ENCODE peak calls at places on chromosomes 12 and 14, in six cellular contexts. X, D, Q, L, F and P are unnamed samples.

GRCh38 chr12:51889216-51890134 is 1.6 kb downstream of the ANKRD33 start:
- DNase-seq in X (no peak), D (no peak), Q (no peak), L (no peak), F (no peak), P (no peak)

GRCh38 chr12:8145754-8146415 is 10.9 kb upstream of the ZNF705A start:
- DNase-seq in X (peak), D (no peak), Q (peak), L (no peak), F (peak), P (peak)

GRCh38 chr12:30796508-30796780 is 41.7 kb upstream of the CAPRIN2 start:
- DNase-seq in X (peak), D (no peak), Q (peak), L (no peak), F (no peak), P (peak)

GRCh38 chr14:65446159-65446558 is 33.6 kb downstream of the FUT8 start:
- DNase-seq in X (peak), D (no peak), Q (no peak), L (no peak), F (no peak), P (no peak)

GRCh38 chr12:1741154-1741949 is 50.5 kb downstream of the ADIPOR2 start:
- DNase-seq in X (peak), D (no peak), Q (no peak), L (peak), F (no peak), P (no peak)

GRCh38 chr12:3281588-3282150 is 204.5 kb downstream of the TSPAN9 start:
- DNase-seq in X (no peak), D (no peak), Q (no peak), L (no peak), F (no peak), P (peak)

GRCh38 chr12:110107369-110108281 is 16.5 kb upstream of the IFT81 start:
- DNase-seq in X (peak), D (peak), Q (peak), L (no peak), F (no peak), P (no peak)

GRCh38 chr12:5039815-5040214 is 3.9 kb upstream of the KCNA5 start:
- DNase-seq in X (no peak), D (no peak), Q (no peak), L (no peak), F (no peak), P (no peak)

GRCh38 chr12:69886715-69887114 is 61.7 kb downstream of the MYRFL start:
- DNase-seq in X (no peak), D (no peak), Q (no peak), L (no peak), F (no peak), P (no peak)